ENCODE peak calls at places on chromosomes 6 and 20, in five cellular contexts. N is choroid plexus epithelial cell, P is adrenal gland, Y is PC-3, B is fibroblast of lung. V is an unnamed sample.
A peak's percentile ranks its signal among the peaks of the same experiment; 100 is the strongest.

GRCh38 chr6:141290871-141291270 is 841.9 kb upstream of the GJE1 start:
- DNase-seq in N (no peak), P (no peak), Y (peak; percentile 53), B (no peak), V (no peak)

GRCh38 chr6:46453756-46454316 is 37.4 kb downstream of the RCAN2 start:
- DNase-seq in N (no peak), P (no peak), Y (peak; percentile 24), B (peak; percentile 32), V (no peak)

GRCh38 chr20:45545754-45546453 is 1.3 kb downstream of the EPPIN start:
- DNase-seq in N (peak; percentile 55), P (no peak), Y (peak; percentile 67), B (peak; percentile 26), V (no peak)

GRCh38 chr6:55901765-55902164 is 26.4 kb upstream of the BMP5 start:
- DNase-seq in N (no peak), P (no peak), Y (no peak), B (no peak), V (no peak)

GRCh38 chr20:12984863-12985262 is 23.9 kb upstream of the SPTLC3 start:
- DNase-seq in N (no peak), P (no peak), Y (peak; percentile 71), B (no peak), V (no peak)

GRCh38 chr20:62575976-62576722 is 66.2 kb upstream of the SLCO4A1 start:
- DNase-seq in N (no peak), P (no peak), Y (no peak), B (no peak), V (no peak)

GRCh38 chr6:156126535-156126934 is 650.6 kb upstream of the ARID1B start:
- DNase-seq in N (no peak), P (no peak), Y (no peak), B (no peak), V (no peak)

GRCh38 chr6:13472099-13472498 is 15.3 kb downstream of the GFOD1 start:
- DNase-seq in N (no peak), P (no peak), Y (no peak), B (peak; percentile 59), V (no peak)

GRCh38 chr6:5676701-5677100 is 330.0 kb downstream of the NRN1 start:
- DNase-seq in N (no peak), P (no peak), Y (peak; percentile 51), B (no peak), V (no peak)

GRCh38 chr6:139044250-139044649 is 15.7 kb downstream of the ABRACL start:
- DNase-seq in N (no peak), P (no peak), Y (no peak), B (no peak), V (no peak)

GRCh38 chr6:155126727-155127439 is 131.8 kb downstream of the TIAM2 start:
- DNase-seq in N (peak; percentile 64), P (peak; percentile 89), Y (peak; percentile 81), B (peak; percentile 96), V (no peak)

GRCh38 chr6:157952751-157953479 is 28.7 kb upstream of the SYNJ2 start:
- DNase-seq in N (no peak), P (no peak), Y (peak; percentile 37), B (no peak), V (no peak)

GRCh38 chr20:43541214-43541613 is 17.6 kb upstream of the SGK2 start:
- DNase-seq in N (no peak), P (no peak), Y (peak; percentile 95), B (peak; percentile 35), V (no peak)

GRCh38 chr6:37566209-37566859 is 66.6 kb upstream of the CCDC167 start:
- DNase-seq in N (peak; percentile 35), P (peak; percentile 46), Y (peak; percentile 49), B (peak; percentile 35), V (no peak)

GRCh38 chr6:31483392-31483791 is 14.6 kb upstream of the MICB start:
- DNase-seq in N (no peak), P (no peak), Y (no peak), B (no peak), V (no peak)

GRCh38 chr6:72552938-72553337 is 68.9 kb upstream of the KCNQ5 start:
- DNase-seq in N (peak; percentile 10), P (no peak), Y (peak; percentile 88), B (peak; percentile 49), V (no peak)

GRCh38 chr20:25487306-25487705 is 79.8 kb downstream of the GINS1 start:
- DNase-seq in N (no peak), P (no peak), Y (no peak), B (no peak), V (no peak)

GRCh38 chr20:12913781-12914443 is 94.9 kb upstream of the SPTLC3 start:
- DNase-seq in N (no peak), P (no peak), Y (no peak), B (no peak), V (no peak)

GRCh38 chr6:56040271-56040670 is 164.9 kb upstream of the BMP5 start:
- DNase-seq in N (peak; percentile 86), P (no peak), Y (peak; percentile 12), B (peak; percentile 75), V (no peak)

GRCh38 chr6:146650799-146651481 is 52.2 kb downstream of the ADGB start:
- DNase-seq in N (no peak), P (no peak), Y (peak; percentile 37), B (no peak), V (no peak)

GRCh38 chr6:88709819-88710246 is 253.6 kb downstream of the RNGTT start:
- DNase-seq in N (no peak), P (no peak), Y (no peak), B (no peak), V (no peak)

GRCh38 chr6:140372064-140372463 is 997.6 kb upstream of the CITED2 start:
- DNase-seq in N (peak; percentile 20), P (no peak), Y (no peak), B (no peak), V (no peak)

GRCh38 chr6:5094327-5094726 is 9.2 kb downstream of the PPP1R3G start:
- DNase-seq in N (peak; percentile 97), P (no peak), Y (peak; percentile 76), B (peak; percentile 97), V (no peak)

GRCh38 chr6:42909835-42910234 is 6.0 kb upstream of the PTCRA start:
- DNase-seq in N (no peak), P (no peak), Y (no peak), B (no peak), V (no peak)

GRCh38 chr6:136860043-136860442 is 37.7 kb downstream of the PEX7 start:
- DNase-seq in N (no peak), P (no peak), Y (no peak), B (no peak), V (no peak)

GRCh38 chr6:106820412-106820852 is 154.1 kb downstream of the CD24 start:
- DNase-seq in N (peak; percentile 19), P (no peak), Y (peak; percentile 5), B (peak; percentile 86), V (no peak)

GRCh38 chr6:157464653-157465535 is 83.9 kb downstream of the ZDHHC14 start:
- DNase-seq in N (no peak), P (no peak), Y (no peak), B (no peak), V (no peak)

GRCh38 chr6:22024973-22025467 is 271.8 kb downstream of the PRL start:
- DNase-seq in N (no peak), P (no peak), Y (no peak), B (no peak), V (no peak)

GRCh38 chr6:33746036-33746600 is 587 bp downstream of the IP6K3 start:
- DNase-seq in N (peak; percentile 76), P (no peak), Y (no peak), B (peak; percentile 56), V (no peak)

GRCh38 chr20:45993197-45993951 is 15.3 kb upstream of the MMP9 start:
- DNase-seq in N (peak; percentile 36), P (no peak), Y (peak; percentile 99), B (peak; percentile 29), V (peak; percentile 59)

GRCh38 chr20:20864346-20865096 is 152.1 kb upstream of the RALGAPA2 start:
- DNase-seq in N (peak; percentile 6), P (no peak), Y (peak; percentile 51), B (no peak), V (no peak)
- TF ChIP-seq CTCF in N (peak; percentile 13), P (no peak), Y (peak; percentile 64), B (no peak), V (peak; percentile 56)

GRCh38 chr6:77926198-77926752 is 273.4 kb downstream of the MEI4 start:
- DNase-seq in N (peak; percentile 70), P (no peak), Y (peak; percentile 1), B (no peak), V (no peak)
- TF ChIP-seq CTCF in N (peak; percentile 62), P (no peak), Y (peak; percentile 24), B (no peak), V (peak; percentile 56)

GRCh38 chr6:78611097-78611625 is 256.2 kb upstream of the IRAK1BP1 start:
- DNase-seq in N (no peak), P (no peak), Y (no peak), B (no peak), V (no peak)

GRCh38 chr6:78615430-78615904 is 251.9 kb upstream of the IRAK1BP1 start:
- DNase-seq in N (peak; percentile 50), P (no peak), Y (peak; percentile 39), B (peak; percentile 45), V (no peak)

GRCh38 chr6:78607188-78607587 is 260.2 kb upstream of the IRAK1BP1 start:
- DNase-seq in N (peak; percentile 24), P (no peak), Y (no peak), B (peak; percentile 90), V (no peak)

GRCh38 chr6:78614961-78615360 is 252.4 kb upstream of the IRAK1BP1 start:
- DNase-seq in N (no peak), P (no peak), Y (no peak), B (no peak), V (no peak)

DNA sequence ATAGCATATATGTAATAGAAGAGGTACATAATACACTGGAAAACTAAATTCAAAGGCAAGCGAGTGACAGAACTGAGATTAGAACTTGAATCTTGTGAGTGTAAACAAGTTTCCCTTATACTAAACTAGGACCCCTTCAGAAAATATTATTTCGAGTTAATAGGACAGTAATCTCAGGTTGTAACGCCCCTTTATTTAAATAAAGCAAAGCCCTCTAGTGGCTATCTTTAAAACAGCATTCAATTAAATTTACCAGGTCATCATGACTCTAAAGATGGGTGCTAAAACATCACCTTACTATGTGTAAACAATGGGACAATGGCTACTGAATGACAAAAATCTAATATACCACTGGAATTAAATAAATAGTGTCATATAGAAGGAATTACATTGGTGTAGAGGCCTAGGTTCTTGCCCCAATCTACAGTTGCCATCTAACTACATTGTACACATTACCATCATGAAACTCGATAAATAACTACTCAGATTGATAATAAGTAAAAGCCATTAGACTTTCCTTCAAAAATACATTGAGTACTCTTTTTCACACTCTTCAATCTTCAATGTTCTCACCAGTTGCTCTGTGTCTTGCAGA is 255.4 kb upstream of the IRAK1BP1 start:
- DNase-seq in N (peak; percentile 54), P (no peak), Y (peak; percentile 60), B (no peak), V (no peak)
- TF ChIP-seq CTCF in N (peak; percentile 62), P (peak; percentile 22), Y (peak; percentile 71), B (peak; percentile 37), V (peak; percentile 82)

DNA sequence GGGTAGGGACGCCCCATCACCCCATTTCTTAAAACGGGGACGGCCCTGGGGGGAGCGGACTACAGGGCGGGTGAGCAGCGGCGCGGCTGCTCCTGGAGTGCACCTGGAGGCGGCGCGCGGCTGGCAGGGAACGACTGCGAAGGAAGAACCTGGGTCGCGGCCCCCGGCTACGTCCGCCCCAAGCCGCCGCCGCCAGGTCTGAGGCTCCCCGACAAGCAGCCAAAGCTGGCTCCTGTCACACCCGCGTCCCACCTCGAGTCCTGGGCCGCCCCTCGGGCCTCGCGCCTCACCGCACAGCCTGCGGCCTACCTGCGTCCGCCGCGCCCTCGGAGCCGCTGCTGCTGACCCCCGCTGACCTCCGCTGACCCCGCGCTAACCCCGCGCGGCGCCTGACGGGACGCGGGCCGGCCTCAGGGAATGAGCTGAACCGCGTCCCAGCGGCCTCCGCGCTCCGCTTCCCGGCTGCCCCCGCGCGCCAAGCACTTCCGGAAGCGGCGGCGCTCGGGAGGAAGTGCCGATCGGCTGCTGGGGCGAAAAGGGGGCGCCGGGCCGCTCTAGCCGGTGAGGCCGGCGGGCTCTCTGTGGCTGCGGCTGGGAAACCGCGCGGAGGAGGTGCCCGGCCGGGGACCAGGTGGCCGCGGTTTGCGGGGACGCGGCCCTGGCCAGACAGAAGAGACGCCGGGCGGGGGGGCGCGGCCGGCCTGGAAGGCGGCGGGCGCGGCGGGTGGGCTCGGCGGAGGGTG is at the start of the genes ARFRP1 and ZGPAT:
- DNase-seq in N (peak; percentile 81), P (peak; percentile 87), Y (peak; percentile 78), B (peak; percentile 77), V (peak; percentile 91)
- TF ChIP-seq CTCF in N (no peak), P (no peak), Y (no peak), B (no peak), V (no peak)